ENCODE peak calls at places on chromosomes 7 and 10, in five cellular contexts. J, C, S, W and I are unnamed samples.

GRCh38 chr7:98870071-98870651 is 347 bp upstream of the TMEM130 start:
- DNase-seq in S (no peak), J (peak; percentile 31), W (peak; percentile 82), C (peak; percentile 47), I (peak; percentile 88)

GRCh38 chr7:3037259-3037658 is 6.4 kb downstream of the CARD11 start:
- DNase-seq in S (no peak), C (no peak), J (no peak), W (no peak), I (no peak)

GRCh38 chr10:30630571-30630970 is 1.0 kb upstream of the LYZL2 start:
- DNase-seq in C (no peak), W (no peak), J (no peak), S (no peak), I (no peak)

GRCh38 chr10:128035557-128035973 is 90.7 kb downstream of the MKI67 start:
- DNase-seq in W (peak; percentile 64), J (no peak), C (peak; percentile 17), S (no peak), I (peak; percentile 81)

GRCh38 chr7:25820432-25821040 is 331.5 kb upstream of the NFE2L3 start:
- DNase-seq in J (no peak), S (no peak), W (peak; percentile 37), C (peak; percentile 23), I (peak; percentile 64)

GRCh38 chr10:116164291-116164690 is 108.7 kb downstream of the GFRA1 start:
- DNase-seq in C (no peak), J (no peak), S (no peak), W (no peak), I (no peak)

GRCh38 chr7:2198206-2198605 is 34.5 kb downstream of the MAD1L1 start:
- DNase-seq in S (no peak), W (no peak), C (no peak), J (no peak), I (no peak)

GRCh38 chr10:58807631-58808024 is 295.0 kb downstream of the BICC1 start:
- DNase-seq in C (peak; percentile 46), J (no peak), S (peak; percentile 73), W (no peak), I (no peak)

GRCh38 chr7:1662767-1663166 is 7.3 kb upstream of the ELFN1 start:
- DNase-seq in J (no peak), S (no peak), C (no peak), W (peak; percentile 20), I (no peak)

GRCh38 chr10:128539784-128540759 is 413.8 kb upstream of the MKI67 start:
- DNase-seq in C (no peak), J (no peak), W (no peak), S (no peak), I (peak; percentile 35)

GRCh38 chr7:114574384-114574783 is 159.8 kb downstream of the FOXP2 start:
- DNase-seq in S (no peak), J (no peak), C (no peak), W (no peak), I (no peak)

GRCh38 chr10:133179651-133180050 is 19.6 kb downstream of the KNDC1 start:
- DNase-seq in J (no peak), W (no peak), C (no peak), S (no peak), I (no peak)

GRCh38 chr10:97058521-97058920 is 127.2 kb downstream of the SLIT1 start:
- DNase-seq in C (no peak), S (no peak), W (no peak), J (no peak), I (no peak)

GRCh38 chr7:117458977-117459583 is 20.7 kb upstream of the CFTR start:
- DNase-seq in W (peak; percentile 38), S (peak; percentile 18), C (peak; percentile 17), J (no peak), I (peak; percentile 71)

GRCh38 chr7:25407932-25408480 is 179.7 kb upstream of the NPVF start:
- DNase-seq in W (no peak), J (no peak), C (no peak), S (no peak), I (peak; percentile 74)

GRCh38 chr7:66557214-66558200 is 71.2 kb upstream of the KCTD7 start:
- DNase-seq in C (peak; percentile 45), J (no peak), W (peak; percentile 75), S (no peak), I (peak; percentile 88)

GRCh38 chr10:89566095-89566950 is 30.9 kb upstream of the SLC16A12 start:
- DNase-seq in S (no peak), W (no peak), J (no peak), C (no peak), I (no peak)

DNA sequence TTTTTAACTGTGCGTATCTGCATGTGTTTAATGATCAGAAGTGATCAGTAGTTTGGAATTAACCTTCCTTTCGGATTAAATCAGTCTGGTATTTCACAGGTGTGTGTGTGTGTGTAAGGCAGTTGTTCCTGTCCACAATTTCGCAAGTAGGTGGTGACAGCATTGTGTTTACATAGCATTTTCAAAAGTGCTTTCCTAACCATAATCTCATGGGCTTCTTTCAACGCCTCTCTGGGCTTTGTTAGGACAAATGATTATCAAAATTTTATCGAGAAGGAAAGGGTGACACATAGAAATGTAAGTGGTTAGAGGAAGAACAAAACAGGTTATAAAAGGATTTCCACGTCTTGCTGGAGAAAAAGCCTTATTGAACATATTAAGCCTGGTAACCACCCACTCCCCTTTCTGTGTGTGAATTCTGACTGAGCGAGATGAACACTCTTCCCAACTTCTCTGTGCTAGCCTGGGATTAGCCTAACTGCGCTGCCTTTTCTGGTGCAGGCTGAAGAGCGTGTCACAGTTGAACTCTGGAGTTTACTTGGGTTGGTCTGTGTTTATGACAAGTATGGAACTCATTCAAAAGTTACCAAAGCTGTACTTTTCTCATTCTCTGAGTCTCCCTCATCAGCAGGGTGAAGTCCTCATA is 292.3 kb upstream of the PITRM1 start:
- DNase-seq in W (no peak), S (no peak), J (no peak), C (no peak), I (no peak)
- TF ChIP-seq JUNB in W (no peak), S (no peak), J (no peak), C (no peak), I (no peak)

DNA sequence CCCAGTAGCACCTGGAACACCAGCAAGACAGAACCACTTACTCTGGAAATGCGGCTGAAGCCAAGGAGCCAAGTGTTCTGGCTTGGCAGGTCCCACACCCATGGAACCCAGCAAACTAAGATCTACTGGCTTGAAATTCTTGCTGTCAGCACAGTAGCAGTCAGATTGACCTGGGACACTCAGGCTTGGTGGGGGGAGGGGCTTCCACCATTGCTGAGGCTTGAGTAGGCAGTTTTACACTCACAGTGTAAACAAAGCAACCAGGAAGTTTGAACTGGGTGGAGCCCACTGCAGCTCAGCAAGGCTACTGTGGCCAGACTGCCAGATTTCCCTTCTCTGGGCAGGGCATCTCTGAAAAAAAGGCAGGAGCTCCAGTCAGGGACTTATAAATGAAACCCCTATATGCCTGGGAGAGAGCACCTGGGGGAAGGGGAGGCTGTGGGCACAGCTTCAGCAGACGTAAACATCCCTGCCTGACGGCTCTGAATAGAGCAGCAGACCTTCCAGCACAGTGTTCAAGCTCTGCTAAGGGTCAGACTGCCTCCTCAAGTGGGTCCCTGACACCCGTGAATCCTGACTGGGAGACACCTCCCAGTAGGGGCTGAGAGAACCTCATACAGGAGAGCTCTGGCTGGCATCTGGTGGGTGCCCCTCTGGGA is 121.2 kb downstream of the MTERF1 start:
- DNase-seq in W (no peak), J (no peak), C (peak; percentile 65), S (peak; percentile 79), I (peak; percentile 65)
- TF ChIP-seq JUNB in W (no peak), J (no peak), C (no peak), S (no peak), I (no peak)

GRCh38 chr10:119637631-119638030 is 13.5 kb upstream of the BAG3 start:
- DNase-seq in J (no peak), S (no peak), W (no peak), C (no peak), I (no peak)

GRCh38 chr10:119633538-119634218 is 17.5 kb upstream of the BAG3 start:
- DNase-seq in W (no peak), J (no peak), C (no peak), S (no peak), I (no peak)

GRCh38 chr10:119630300-119630699 is 20.9 kb upstream of the BAG3 start:
- DNase-seq in J (no peak), S (no peak), C (no peak), W (no peak), I (no peak)

GRCh38 chr10:119638982-119639381 is 12.2 kb upstream of the BAG3 start:
- DNase-seq in W (no peak), C (no peak), J (no peak), S (peak; percentile 51), I (no peak)

DNA sequence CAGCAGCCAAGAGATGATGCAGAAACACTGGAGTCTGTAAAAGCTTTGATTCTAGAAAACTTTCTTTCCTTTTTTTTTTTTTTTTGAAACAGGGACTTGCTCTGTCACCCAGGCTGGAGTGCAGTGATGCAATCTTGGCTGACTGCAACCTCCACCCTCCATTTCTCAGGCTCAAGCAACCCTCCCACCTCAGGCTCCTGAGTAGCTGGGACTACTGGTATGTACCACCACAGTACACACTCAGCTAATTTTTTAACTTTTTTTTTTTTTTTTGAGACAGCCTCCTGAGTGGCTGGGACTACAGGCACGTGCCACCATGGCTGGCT is 17.0 kb upstream of the BAG3 start:
- DNase-seq in J (no peak), S (no peak), W (no peak), C (peak; percentile 27), I (no peak)
- TF ChIP-seq JUNB in J (no peak), S (no peak), W (no peak), C (no peak), I (no peak)

DNA sequence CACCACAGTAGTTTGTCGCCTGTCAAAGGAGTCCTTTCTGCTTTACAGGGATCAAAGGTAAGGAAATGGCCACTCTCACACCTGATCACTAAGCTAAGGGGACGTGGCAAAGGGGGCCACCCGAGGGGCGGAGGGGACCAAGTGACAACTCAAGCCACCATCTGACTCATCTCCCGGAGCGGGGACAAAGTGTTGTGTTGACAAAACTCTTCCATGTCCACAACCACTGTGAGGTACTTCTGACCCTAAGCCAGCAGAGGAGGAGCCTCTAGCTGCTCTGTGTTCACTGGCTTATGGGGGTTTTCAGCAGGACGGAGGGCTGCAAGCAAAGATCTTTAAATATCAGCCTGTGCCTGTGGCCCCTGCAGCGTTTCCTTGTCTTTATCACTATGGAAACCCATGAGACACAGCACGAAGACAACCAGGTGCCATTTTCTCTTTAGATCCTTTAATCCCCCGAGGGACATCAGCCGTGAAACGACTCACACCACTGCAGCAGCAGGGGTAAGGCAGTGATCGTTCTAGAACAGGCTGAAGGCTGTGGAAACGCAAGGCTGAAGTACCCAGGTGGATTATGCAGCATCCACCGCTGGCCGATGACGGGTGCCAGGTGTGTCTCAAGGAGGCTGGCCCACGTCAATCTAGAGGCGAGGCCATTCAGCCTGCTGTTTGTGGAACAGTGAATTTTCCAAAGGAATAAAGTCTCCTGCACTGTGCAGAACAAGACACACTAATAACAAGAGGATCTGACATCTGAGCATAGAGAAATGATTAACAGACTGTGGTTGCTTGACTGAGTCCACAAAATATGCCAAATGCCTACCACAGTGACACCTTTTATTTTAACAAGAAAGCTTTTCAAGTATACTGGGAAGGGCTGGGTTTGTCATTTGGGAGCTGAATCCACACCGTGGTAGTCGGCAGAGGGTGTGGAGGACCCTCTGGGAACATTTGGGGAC is 26.6 kb upstream of the DDC start:
- DNase-seq in W (no peak), J (peak; percentile 21), C (no peak), S (peak; percentile 78), I (no peak)
- TF ChIP-seq JUNB in W (no peak), J (no peak), C (no peak), S (no peak), I (no peak)

GRCh38 chr7:110507832-110508231 is 583.1 kb upstream of the LRRN3 start:
- DNase-seq in W (no peak), S (no peak), J (no peak), C (no peak), I (no peak)

GRCh38 chr7:110502893-110503465 is 587.9 kb upstream of the LRRN3 start:
- DNase-seq in W (no peak), C (no peak), J (no peak), S (no peak), I (no peak)
- TF ChIP-seq JUNB in W (no peak), C (no peak), J (no peak), S (no peak), I (no peak)